ENCODE peak calls at places on chromosome 22, in six cellular contexts. G is Jurkat, Clone E6-1; W is fibroblast of mammary gland; M is IMR-90; S is astrocyte of the spinal cord; Y is lower lobe of right lung. E is an unnamed sample.

GRCh38 chr22:50184004-50184461 is 1.7 kb upstream of the TRABD start:
- DNase-seq in W (peak), G (no peak), Y (peak), S (peak), M (peak), E (peak)

GRCh38 chr22:20099099-20099711 is 16.7 kb upstream of the RANBP1 start:
- DNase-seq in G (no peak), S (no peak), W (no peak), M (no peak), Y (peak), E (no peak)

GRCh38 chr22:27386186-27386585 is 415.4 kb downstream of the MN1 start:
- DNase-seq in W (no peak), M (no peak), S (no peak), G (no peak), Y (no peak), E (peak)

GRCh38 chr22:42365337-42365865 is 66.8 kb downstream of the NFAM1 start:
- DNase-seq in G (no peak), W (no peak), M (no peak), S (no peak), Y (no peak), E (no peak)

GRCh38 chr22:38982008-38982927 is at the start of gene APOBEC3B:
- DNase-seq in W (peak), S (peak), M (peak), G (peak), Y (peak), E (no peak)

GRCh38 chr22:30046716-30047363 is 33.4 kb upstream of the HORMAD2 start:
- DNase-seq in W (no peak), G (no peak), M (no peak), S (no peak), Y (no peak), E (no peak)

GRCh38 chr22:44244265-44244822 is 63.6 kb downstream of the PARVG start:
- DNase-seq in W (no peak), Y (no peak), M (no peak), G (no peak), S (no peak), E (no peak)

GRCh38 chr22:35921777-35922176 is 106.8 kb downstream of the RBFOX2 start:
- DNase-seq in G (peak), Y (no peak), S (peak), M (peak), W (peak), E (peak)

GRCh38 chr22:48051796-48052620 is 1289.6 kb downstream of the TBC1D22A start:
- DNase-seq in M (no peak), W (no peak), S (no peak), Y (no peak), G (no peak), E (no peak)

GRCh38 chr22:27842994-27843431 is 41.5 kb upstream of the MN1 start:
- DNase-seq in G (no peak), M (no peak), W (peak), S (no peak), Y (no peak), E (peak)

GRCh38 chr22:20464096-20464614 is 26.5 kb upstream of the SCARF2 start:
- DNase-seq in S (no peak), G (peak), M (no peak), W (no peak), Y (no peak), E (no peak)

GRCh38 chr22:45208696-45208992 is 32.0 kb downstream of the KIAA0930 start:
- DNase-seq in Y (no peak), G (no peak), M (no peak), S (no peak), W (no peak), E (no peak)

GRCh38 chr22:44924724-44925123 is 85.1 kb downstream of the PHF21B start:
- DNase-seq in S (no peak), W (peak), M (no peak), G (no peak), Y (no peak), E (no peak)

GRCh38 chr22:38959574-38959973 is 2.2 kb downstream of the APOBEC3A start:
- DNase-seq in M (no peak), Y (no peak), G (no peak), S (no peak), W (no peak), E (no peak)

GRCh38 chr22:33402325-33402724 is 344.1 kb upstream of the SYN3 start:
- DNase-seq in Y (no peak), W (no peak), S (no peak), M (no peak), G (no peak), E (no peak)

GRCh38 chr22:49321477-49322055 is 506.1 kb downstream of the BRD1 start:
- DNase-seq in G (no peak), S (no peak), M (no peak), W (no peak), Y (peak), E (no peak)

GRCh38 chr22:45127866-45128265 is 35.9 kb upstream of the NUP50 start:
- DNase-seq in Y (no peak), M (peak), W (peak), G (no peak), S (peak), E (peak)

GRCh38 chr22:46537221-46537945 is at the start of gene CELSR1:
- DNase-seq in S (no peak), M (peak), W (no peak), G (peak), Y (peak), E (peak)

GRCh38 chr22:46536559-46537220 is 730 bp downstream of the CELSR1 start:
- DNase-seq in Y (no peak), S (no peak), W (no peak), M (no peak), G (no peak), E (no peak)

GRCh38 chr22:46539169-46539568 is 1.7 kb upstream of the CELSR1 start:
- DNase-seq in W (no peak), Y (no peak), G (no peak), M (no peak), S (no peak), E (no peak)

GRCh38 chr22:46537946-46538815 is 761 bp upstream of the CELSR1 start:
- DNase-seq in M (peak), S (peak), W (peak), Y (no peak), G (no peak), E (peak)

DNA sequence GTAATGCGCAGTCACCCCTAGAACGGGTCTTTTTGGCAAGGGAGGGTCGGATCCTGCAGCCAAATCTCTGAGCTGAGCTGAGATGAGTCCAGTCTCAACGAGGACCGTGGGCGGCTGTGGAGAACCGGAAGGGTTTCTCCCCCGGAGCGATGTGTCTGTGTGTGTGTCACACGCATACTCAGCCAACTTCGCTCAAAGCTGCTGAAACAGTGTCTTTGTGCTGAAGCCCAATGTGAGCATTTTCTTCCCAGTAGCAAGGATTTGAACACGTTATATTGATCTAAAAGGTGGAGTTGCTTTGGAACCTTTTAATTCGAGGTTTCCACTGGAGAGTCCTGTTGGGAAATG is 1.4 kb upstream of the CELSR1 start:
- DNase-seq in W (peak), Y (no peak), M (peak), G (no peak), S (no peak), E (peak)
- H3K4me3 ChIP-seq in W (no peak), Y (peak), M (peak), G (no peak), S (peak), E (peak)

GRCh38 chr22:37335819-37336199 is 53.5 kb downstream of the CYTH4 start:
- DNase-seq in M (no peak), W (no peak), G (no peak), S (no peak), Y (no peak), E (no peak)
- H3K4me3 ChIP-seq in M (no peak), W (no peak), G (no peak), S (no peak), Y (no peak), E (no peak)

DNA sequence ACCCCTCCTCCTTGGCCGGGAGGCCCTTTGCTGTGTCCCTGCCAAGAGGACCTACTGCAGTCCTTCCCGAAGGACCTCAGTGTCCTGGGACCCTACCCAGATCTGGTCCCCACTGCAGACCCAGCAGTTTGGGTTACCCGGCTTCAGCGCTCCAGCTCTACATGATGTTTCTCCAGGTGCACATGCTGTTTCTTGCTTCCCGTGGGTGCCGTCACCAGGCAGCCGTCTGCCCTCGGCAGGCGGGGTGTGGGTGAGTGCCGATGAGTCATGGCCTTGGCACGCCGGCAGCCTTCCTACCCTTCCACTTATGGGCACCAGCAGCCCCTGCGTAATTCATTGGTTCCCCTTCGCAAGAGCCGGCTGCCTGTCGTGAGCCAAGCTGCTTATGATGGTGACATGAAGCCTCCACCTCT is 101.8 kb downstream of the BCR start:
- DNase-seq in S (peak), G (no peak), W (peak), Y (peak), M (peak), E (peak)
- H3K4me3 ChIP-seq in S (no peak), G (no peak), W (no peak), Y (no peak), M (no peak), E (no peak)

DNA sequence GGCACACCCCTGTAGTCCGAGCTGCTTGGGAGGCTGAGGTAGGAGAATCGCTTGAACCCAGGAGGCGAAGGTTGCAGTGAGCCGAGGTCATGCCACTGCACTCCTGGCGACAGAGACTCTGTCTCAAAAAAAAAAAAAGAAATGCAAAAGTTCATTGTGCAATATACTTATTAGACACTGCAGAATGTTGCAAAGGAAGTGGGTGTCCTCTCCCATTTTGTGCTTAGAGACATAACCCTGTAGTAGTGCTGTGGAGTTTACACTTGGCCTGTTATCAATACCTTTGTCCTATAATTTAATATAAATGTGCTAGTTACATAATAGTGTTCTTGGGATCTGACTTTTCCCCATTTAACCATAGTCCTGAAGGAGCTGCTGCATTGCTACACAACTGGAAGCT is 9.4 kb downstream of the BCL2L13 start:
- DNase-seq in G (no peak), Y (no peak), S (no peak), W (peak), M (no peak), E (peak)
- H3K4me3 ChIP-seq in G (no peak), Y (no peak), S (no peak), W (no peak), M (no peak), E (no peak)